ENCODE peak calls at places on chromosomes 2 and 18, in nine cellular contexts. G is activated T-cell treated with anti-CD3 and anti-CD28 coated beads, Interleukin-2, amount 50 U/mL, for 72 hours; M is HCEC 1CT; J is aorta; Q is activated T-helper 1 cell treated with Interleukin-2 at 50 U/mL for 16 hours; F is HFFc6; K is 8988T; I is cardiac fibroblast; L is caudate nucleus. S is an unnamed sample.

GRCh38 chr2:74843371-74844298 is 9.7 kb downstream of the HK2 start:
- DNase-seq in M (peak), J (peak), F (peak), L (no peak), K (no peak), I (peak), G (peak), Q (no peak), S (peak)

GRCh38 chr2:237629739-237630138 is 2.4 kb downstream of the LRRFIP1 start:
- DNase-seq in F (peak), K (no peak), Q (no peak), J (no peak), L (no peak), G (no peak), M (peak), I (peak), S (no peak)

GRCh38 chr2:98806266-98806697 is 75.3 kb upstream of the MGAT4A start:
- DNase-seq in Q (no peak), K (no peak), G (no peak), I (peak), J (peak), M (no peak), F (no peak), L (no peak), S (no peak)

GRCh38 chr2:149098722-149099121 is 60.2 kb downstream of the LYPD6B start:
- DNase-seq in G (no peak), M (peak), L (no peak), I (peak), Q (no peak), J (no peak), K (no peak), F (peak), S (peak)

GRCh38 chr18:32454667-32455066 is 16.0 kb downstream of the GAREM1 start:
- DNase-seq in Q (no peak), I (no peak), K (no peak), G (no peak), J (no peak), M (peak), L (no peak), F (no peak), S (no peak)

GRCh38 chr2:28175028-28175427 is 217.6 kb upstream of the FOSL2 start:
- DNase-seq in M (no peak), Q (no peak), G (no peak), J (no peak), I (no peak), F (no peak), K (no peak), L (no peak), S (no peak)

GRCh38 chr2:26848336-26849055 is 564 bp downstream of the DPYSL5 start:
- DNase-seq in I (no peak), F (no peak), G (peak), L (no peak), J (peak), Q (no peak), K (peak), M (no peak), S (no peak)

GRCh38 chr2:177572236-177572671 is 179.7 kb downstream of the AGPS start:
- DNase-seq in K (no peak), I (no peak), Q (no peak), M (no peak), G (no peak), J (no peak), L (no peak), F (no peak), S (no peak)

GRCh38 chr2:68357608-68358337 is 7.3 kb upstream of the PLEK start:
- DNase-seq in L (no peak), M (peak), G (no peak), J (no peak), F (peak), I (peak), Q (no peak), K (peak), S (peak)

GRCh38 chr2:3677436-3677835 is 19.4 kb downstream of the ALLC start:
- DNase-seq in I (no peak), G (no peak), K (no peak), L (no peak), F (no peak), Q (no peak), J (no peak), M (no peak), S (no peak)

GRCh38 chr2:114001936-114002335 is 112.0 kb downstream of the ACTR3 start:
- DNase-seq in Q (no peak), M (no peak), G (no peak), I (no peak), L (no peak), F (no peak), K (no peak), J (no peak), S (no peak)

GRCh38 chr18:77103181-77103875 is 29.3 kb downstream of the MBP start:
- DNase-seq in M (peak), F (no peak), K (no peak), L (no peak), I (peak), G (no peak), Q (no peak), J (no peak), S (no peak)

GRCh38 chr2:238645716-238646115 is 202.2 kb upstream of the TWIST2 start:
- DNase-seq in G (no peak), F (no peak), Q (no peak), L (no peak), M (no peak), I (no peak), K (no peak), J (no peak), S (no peak)

S was measured in GM04503.